ENCODE peak calls at places on chromosomes 13 and 19, in eight cellular contexts. B is body of pancreas, F is Calu3, G is brain microvascular endothelial cell, A is WTC11, V is heart left ventricle, S is T-helper 9 cell, W is NCI-H1417. P is an unnamed sample.

GRCh38 chr19:12482505-12482886 is 2.1 kb downstream of the ZNF709 start:
- DNase-seq in B (no peak), F (no peak), G (no peak), A (no peak), V (no peak), S (no peak), W (no peak), P (no peak)

GRCh38 chr13:35093356-35093755 is 151.3 kb downstream of the NBEA start:
- DNase-seq in B (no peak), F (no peak), G (no peak), A (no peak), V (no peak), S (no peak), W (no peak), P (no peak)

GRCh38 chr13:38783992-38784875 is 97.4 kb downstream of the FREM2 start:
- DNase-seq in B (peak), F (peak), G (no peak), A (no peak), V (no peak), S (no peak), W (no peak), P (peak)

GRCh38 chr13:27338816-27339215 is 68.2 kb downstream of the RASL11A start:
- DNase-seq in B (no peak), F (no peak), G (no peak), A (peak), V (no peak), S (no peak), W (no peak), P (no peak)

GRCh38 chr19:39133431-39134270 is 8.1 kb downstream of the PAK4 start:
- DNase-seq in B (peak), F (no peak), G (no peak), A (no peak), V (no peak), S (no peak), W (no peak), P (peak)

GRCh38 chr13:112117258-112117954 is 50.5 kb downstream of the SOX1 start:
- DNase-seq in B (no peak), F (no peak), G (no peak), A (no peak), V (no peak), S (no peak), W (no peak), P (no peak)

GRCh38 chr13:79548886-79549285 is 67.9 kb downstream of the NDFIP2 start:
- DNase-seq in B (no peak), F (no peak), G (no peak), A (no peak), V (no peak), S (no peak), W (no peak), P (no peak)

GRCh38 chr19:50896591-50897190 is 14.5 kb downstream of the KLK4 start:
- DNase-seq in B (peak), F (peak), G (peak), A (no peak), V (no peak), S (no peak), W (no peak), P (no peak)

GRCh38 chr13:41148421-41149283 is 16.1 kb upstream of the KBTBD6 start:
- DNase-seq in B (no peak), F (no peak), G (no peak), A (no peak), V (no peak), S (no peak), W (no peak), P (no peak)

GRCh38 chr19:19575411-19575810 is 37.3 kb downstream of the CILP2 start:
- DNase-seq in B (no peak), F (no peak), G (no peak), A (no peak), V (no peak), S (no peak), W (no peak), P (no peak)

GRCh38 chr13:40476175-40476958 is 190.1 kb downstream of the FOXO1 start:
- DNase-seq in B (no peak), F (no peak), G (peak), A (no peak), V (no peak), S (no peak), W (no peak), P (no peak)

GRCh38 chr13:67048084-67048792 is 181.9 kb downstream of the PCDH9 start:
- DNase-seq in B (peak), F (no peak), G (peak), A (no peak), V (no peak), S (no peak), W (peak), P (no peak)

GRCh38 chr13:99802416-99802815 is 169.2 kb downstream of the ZIC5 start:
- DNase-seq in B (no peak), F (no peak), G (no peak), A (no peak), V (no peak), S (no peak), W (no peak), P (no peak)

GRCh38 chr19:57241181-57241580 is 749 bp downstream of the ZNF805 start:
- DNase-seq in B (no peak), F (no peak), G (peak), A (no peak), V (no peak), S (no peak), W (no peak), P (no peak)

GRCh38 chr13:110570886-110571285 is 9.4 kb upstream of the RAB20 start:
- DNase-seq in B (no peak), F (no peak), G (no peak), A (no peak), V (no peak), S (no peak), W (no peak), P (no peak)

GRCh38 chr13:49827336-49827735 is 34.9 kb upstream of the KPNA3 start:
- DNase-seq in B (no peak), F (no peak), G (no peak), A (no peak), V (no peak), S (no peak), W (no peak), P (no peak)

GRCh38 chr13:99766641-99767045 is 204.9 kb downstream of the ZIC5 start:
- DNase-seq in B (no peak), F (no peak), G (peak), A (peak), V (no peak), S (no peak), W (no peak), P (no peak)

GRCh38 chr13:26048745-26049144 is 3.1 kb downstream of the SHISA2 start:
- DNase-seq in B (no peak), F (no peak), G (no peak), A (no peak), V (no peak), S (no peak), W (peak), P (no peak)

GRCh38 chr19:56477429-56478338 is 539 bp upstream of the ZNF667 start:
- DNase-seq in B (peak), F (no peak), G (peak), A (peak), V (peak), S (no peak), W (peak), P (peak)

GRCh38 chr13:38417727-38418126 is 68.1 kb downstream of the UFM1 start:
- DNase-seq in B (no peak), F (peak), G (peak), A (no peak), V (no peak), S (no peak), W (peak), P (no peak)

GRCh38 chr13:106491928-106492327 is 43.5 kb downstream of the EFNB2 start:
- DNase-seq in B (no peak), F (no peak), G (no peak), A (no peak), V (no peak), S (no peak), W (no peak), P (no peak)

GRCh38 chr13:31769581-31769980 is 30.3 kb downstream of the RXFP2 start:
- DNase-seq in B (no peak), F (no peak), G (no peak), A (no peak), V (no peak), S (no peak), W (no peak), P (no peak)

GRCh38 chr19:7607212-7607873 is 11.7 kb downstream of the CAMSAP3 start:
- DNase-seq in B (no peak), F (no peak), G (no peak), A (no peak), V (no peak), S (no peak), W (no peak), P (no peak)

GRCh38 chr13:50685491-50685890 is 158.0 kb downstream of the DLEU7 start:
- DNase-seq in B (peak), F (peak), G (peak), A (no peak), V (peak), S (no peak), W (no peak), P (no peak)

P was measured in lung.